ENCODE peak calls at places on chromosomes 1 and 21, in six cellular contexts. G is OCI-LY7, K is body of pancreas, N is IMR-90, Z is fibroblast of the aortic adventitia, T is breast epithelium. V is an unnamed sample.

GRCh38 chr1:25017436-25018109 is 87.5 kb upstream of the RUNX3 start:
- DNase-seq in G (no peak), T (no peak), K (no peak), N (peak), Z (no peak), V (no peak)

GRCh38 chr1:234925440-234926251 is 203.0 kb downstream of the TOMM20 start:
- DNase-seq in N (peak), G (peak), K (no peak), Z (peak), T (peak), V (peak)

GRCh38 chr1:168265596-168265995 is 15.1 kb upstream of the TBX19 start:
- DNase-seq in K (no peak), T (no peak), Z (no peak), N (no peak), G (no peak), V (no peak)

GRCh38 chr1:86258106-86258505 is 101.5 kb upstream of the COL24A1 start:
- DNase-seq in N (peak), Z (peak), T (no peak), K (no peak), G (no peak), V (no peak)

GRCh38 chr1:93219443-93219842 is 38.9 kb downstream of the CCDC18 start:
- DNase-seq in N (no peak), Z (no peak), T (no peak), G (peak), K (no peak), V (no peak)

GRCh38 chr1:107664882-107665871 is 299.8 kb downstream of the VAV3 start:
- DNase-seq in Z (no peak), T (no peak), K (no peak), N (no peak), G (no peak), V (peak)

GRCh38 chr21:25637846-25638245 is 1.2 kb upstream of the JAM2 start:
- DNase-seq in T (no peak), Z (no peak), K (no peak), N (no peak), G (no peak), V (no peak)

GRCh38 chr1:172252296-172252695 is 168.2 kb upstream of the C1orf105 start:
- DNase-seq in K (no peak), G (no peak), T (no peak), N (no peak), Z (peak), V (no peak)

GRCh38 chr1:8687053-8687452 is 130.4 kb downstream of the RERE start:
- DNase-seq in G (no peak), K (peak), Z (no peak), N (peak), T (no peak), V (no peak)

GRCh38 chr1:102434421-102434820 is 437.7 kb upstream of the OLFM3 start:
- DNase-seq in T (no peak), K (no peak), G (peak), Z (no peak), N (no peak), V (no peak)

GRCh38 chr21:42187976-42188653 is 30.8 kb upstream of the ABCG1 start:
- DNase-seq in Z (peak), K (peak), G (peak), T (peak), N (no peak), V (no peak)

DNA sequence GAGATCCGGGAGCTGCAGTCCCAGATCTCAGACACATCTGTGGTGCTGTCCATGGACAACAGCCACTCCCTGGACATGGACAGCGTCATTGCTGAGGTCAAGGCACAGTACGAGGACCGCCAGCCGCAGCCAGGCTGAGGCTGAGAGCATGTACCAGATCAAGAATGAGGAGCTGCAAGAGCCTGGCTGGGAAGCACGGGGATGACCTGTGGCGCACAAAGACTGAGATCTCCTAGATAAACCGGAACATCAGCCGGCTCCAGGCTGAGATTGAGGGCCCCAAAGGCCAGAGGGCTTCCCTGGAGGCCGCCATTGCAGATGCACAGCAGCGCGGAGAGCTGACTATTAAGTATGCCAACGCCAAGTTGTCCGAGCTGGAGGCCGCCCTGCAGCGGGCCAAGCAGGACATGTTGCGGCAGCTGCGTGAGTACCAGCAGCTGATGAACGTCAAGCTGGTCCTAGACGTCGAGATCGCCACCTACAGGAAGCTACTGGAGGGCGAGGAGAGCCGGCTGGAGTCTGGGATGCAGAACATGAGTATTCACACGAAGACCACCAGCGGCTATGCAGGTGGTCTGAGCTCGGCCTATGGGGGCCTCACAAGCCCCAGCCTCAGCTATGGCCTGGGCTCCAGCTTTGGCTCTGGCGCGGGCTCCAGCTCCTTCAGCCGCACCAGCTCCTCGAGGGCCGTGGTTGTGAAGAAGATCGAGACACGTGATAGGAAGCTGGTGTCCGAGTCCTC is 25.5 kb downstream of the ETV3L start:
- DNase-seq in T (peak), K (peak), Z (peak), G (peak), N (peak), V (peak)
- H3K4me3 ChIP-seq in T (peak), K (no peak), Z (no peak), G (no peak), N (no peak), V (no peak)

GRCh38 chr1:36320767-36321118 is 2.7 kb downstream of the EVA1B start:
- DNase-seq in T (no peak), Z (no peak), G (no peak), K (no peak), N (no peak), V (no peak)
- H3K4me3 ChIP-seq in T (peak), Z (peak), G (no peak), K (no peak), N (no peak), V (no peak)

GRCh38 chr21:37076087-37076486 is 3.0 kb downstream of the TTC3 start:
- DNase-seq in Z (no peak), G (no peak), N (no peak), T (no peak), K (no peak), V (no peak)

GRCh38 chr21:37073417-37074194 is 552 bp downstream of the TTC3 start:
- DNase-seq in T (peak), K (peak), Z (peak), G (peak), N (peak), V (peak)

GRCh38 chr21:37074546-37074945 is 1.5 kb downstream of the TTC3 start:
- DNase-seq in G (no peak), N (no peak), K (no peak), T (no peak), Z (no peak), V (no peak)

GRCh38 chr21:37074195-37074510 is 1.1 kb downstream of the TTC3 start:
- DNase-seq in T (no peak), N (no peak), K (peak), Z (no peak), G (no peak), V (no peak)

DNA sequence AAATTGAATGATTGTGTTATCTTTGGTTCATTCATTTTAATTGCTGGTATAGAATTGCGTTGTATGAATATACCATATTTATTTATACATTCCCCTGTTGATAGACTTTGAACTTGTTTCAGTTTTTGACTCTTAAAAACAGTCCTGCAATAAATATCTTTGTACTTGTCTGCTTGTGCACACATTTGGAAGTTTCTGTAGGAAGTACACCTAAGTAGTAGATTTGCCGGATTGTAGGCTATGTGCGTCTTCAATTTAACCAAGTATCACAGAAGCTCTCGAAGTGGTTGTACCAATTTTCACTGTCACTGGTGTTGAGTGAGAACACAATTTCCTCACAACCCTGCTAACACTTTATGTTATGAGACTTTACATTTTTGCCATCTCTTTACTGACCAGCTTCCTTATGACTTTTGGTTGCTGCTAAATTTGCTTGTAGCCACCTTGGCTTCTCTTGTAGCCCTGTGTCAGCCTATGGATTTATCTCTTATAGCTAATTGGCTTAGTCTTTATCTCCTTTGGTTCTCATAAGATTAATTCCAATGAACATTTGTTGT is 2.2 kb downstream of the TTC3 start:
- DNase-seq in G (no peak), K (no peak), T (no peak), Z (no peak), N (no peak), V (no peak)
- H3K4me3 ChIP-seq in G (no peak), K (no peak), T (no peak), Z (peak), N (no peak), V (no peak)

DNA sequence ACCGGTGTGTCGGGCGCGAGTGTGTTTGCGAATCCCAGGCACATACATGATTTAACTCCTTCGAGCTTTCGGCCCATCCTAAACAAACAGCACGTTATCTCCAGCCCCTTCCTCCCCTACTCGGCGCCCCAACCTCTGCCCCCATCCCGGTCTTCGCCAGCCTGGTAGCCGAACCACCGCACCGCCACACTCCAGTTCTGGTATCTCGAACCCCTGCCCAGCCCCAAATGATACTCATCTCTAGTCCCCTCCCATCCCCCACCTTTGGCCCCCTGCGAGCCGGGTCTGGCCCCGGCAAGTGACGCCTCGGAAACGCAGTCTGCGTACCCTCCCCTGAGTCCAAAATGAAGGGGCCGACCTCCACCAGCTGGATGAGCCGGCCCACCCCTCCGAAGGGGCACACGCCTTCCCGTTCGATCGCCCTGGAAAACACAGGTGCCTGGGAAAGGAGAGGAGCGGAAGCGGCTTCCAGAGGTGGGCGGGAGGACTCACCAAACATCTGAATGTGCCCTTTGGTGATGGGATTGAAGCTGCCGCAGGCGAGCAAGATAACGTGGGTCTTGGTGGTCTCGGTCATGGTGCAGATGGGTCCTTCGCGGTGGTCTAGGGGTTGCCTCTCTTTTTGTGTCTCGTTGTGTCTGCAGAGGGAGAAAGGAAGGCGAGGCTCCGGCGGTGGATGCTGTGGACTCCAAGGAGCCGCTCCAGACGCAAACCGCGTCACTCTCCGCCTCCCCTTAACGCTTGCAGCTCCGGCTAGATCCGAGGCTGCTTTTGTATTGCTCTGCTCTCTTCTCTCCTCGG is at the start of gene NMNAT2:
- DNase-seq in N (peak), T (no peak), K (peak), Z (peak), G (no peak), V (peak)
- H3K4me3 ChIP-seq in N (peak), T (peak), K (no peak), Z (peak), G (no peak), V (peak)

GRCh38 chr1:156523801-156524480 is 23.4 kb upstream of the MEF2D start:
- DNase-seq in G (no peak), T (no peak), Z (no peak), N (no peak), K (no peak), V (no peak)
- H3K4me3 ChIP-seq in G (peak), T (no peak), Z (no peak), N (no peak), K (no peak), V (no peak)

GRCh38 chr1:150568567-150568966 is 10.8 kb downstream of the MCL1 start:
- DNase-seq in T (no peak), K (no peak), N (no peak), G (peak), Z (no peak), V (peak)

GRCh38 chr1:150567341-150567716 is 12.1 kb downstream of the MCL1 start:
- DNase-seq in T (peak), N (peak), G (peak), Z (peak), K (no peak), V (peak)

GRCh38 chr1:150567717-150568561 is 11.5 kb downstream of the MCL1 start:
- DNase-seq in Z (peak), K (peak), G (peak), T (peak), N (peak), V (peak)

GRCh38 chr1:150564051-150564991 is 15.1 kb downstream of the MCL1 start:
- DNase-seq in T (peak), G (no peak), Z (peak), K (peak), N (no peak), V (no peak)

GRCh38 chr1:150566589-150567340 is 12.6 kb downstream of the MCL1 start:
- DNase-seq in T (no peak), N (no peak), G (no peak), K (no peak), Z (no peak), V (no peak)
- H3K4me3 ChIP-seq in T (peak), N (no peak), G (peak), K (no peak), Z (peak), V (no peak)

GRCh38 chr1:174243451-174244000 is 84.2 kb downstream of the RABGAP1L start:
- DNase-seq in G (no peak), T (no peak), K (no peak), Z (no peak), N (peak), V (no peak)

GRCh38 chr1:174242856-174243255 is 83.5 kb downstream of the RABGAP1L start:
- DNase-seq in K (no peak), N (no peak), T (no peak), Z (no peak), G (no peak), V (no peak)

GRCh38 chr1:174244017-174244416 is 84.7 kb downstream of the RABGAP1L start:
- DNase-seq in N (no peak), G (no peak), T (no peak), Z (no peak), K (no peak), V (no peak)

GRCh38 chr1:174239541-174239940 is 80.2 kb downstream of the RABGAP1L start:
- DNase-seq in K (no peak), T (no peak), N (no peak), Z (no peak), G (no peak), V (no peak)
- H3K4me3 ChIP-seq in K (no peak), T (no peak), N (no peak), Z (no peak), G (no peak), V (no peak)

GRCh38 chr1:14598007-14598497 is 433 bp upstream of the KAZN start:
- DNase-seq in Z (no peak), N (no peak), T (no peak), K (no peak), G (no peak), V (peak)
- H3K4me3 ChIP-seq in Z (peak), N (no peak), T (peak), K (no peak), G (peak), V (peak)

GRCh38 chr1:37609002-37609401 is 13.3 kb upstream of the GNL2 start:
- DNase-seq in K (no peak), Z (no peak), G (no peak), T (no peak), N (no peak), V (no peak)

GRCh38 chr1:37614105-37614504 is 18.4 kb upstream of the GNL2 start:
- DNase-seq in K (no peak), N (no peak), G (no peak), Z (no peak), T (no peak), V (no peak)

GRCh38 chr1:37606481-37607263 is 10.9 kb upstream of the GNL2 start:
- DNase-seq in T (no peak), G (no peak), Z (peak), K (no peak), N (peak), V (no peak)

GRCh38 chr1:37616330-37616729 is 18.4 kb downstream of the RSPO1 start:
- DNase-seq in K (no peak), Z (no peak), T (no peak), N (no peak), G (no peak), V (no peak)

GRCh38 chr1:37612186-37612585 is 16.4 kb upstream of the GNL2 start:
- DNase-seq in K (no peak), T (no peak), G (no peak), N (no peak), Z (no peak), V (no peak)
- H3K4me3 ChIP-seq in K (no peak), T (no peak), G (no peak), N (no peak), Z (no peak), V (no peak)

DNA sequence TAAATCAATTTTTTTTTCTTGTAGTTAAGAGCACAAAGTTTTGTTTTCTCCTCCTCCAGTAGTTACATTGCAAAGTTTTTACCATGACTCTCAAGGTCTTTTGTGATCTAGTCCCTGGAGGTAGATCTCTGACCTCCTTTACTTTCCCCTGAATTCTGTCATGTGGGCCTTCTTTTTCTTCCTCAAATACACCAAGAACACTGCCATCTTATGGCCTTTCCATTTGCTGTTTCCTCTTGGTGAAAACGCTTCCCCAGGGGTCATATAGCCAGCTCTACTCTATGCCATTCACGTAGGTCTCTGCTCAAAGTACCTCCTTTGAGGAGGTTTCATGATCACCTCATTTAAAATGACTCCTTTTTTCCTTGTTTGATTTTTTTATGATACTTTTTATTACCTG is 2.7 kb downstream of the DDX20 start:
- DNase-seq in N (no peak), K (no peak), G (peak), T (no peak), Z (no peak), V (no peak)
- H3K4me3 ChIP-seq in N (no peak), K (no peak), G (no peak), T (no peak), Z (no peak), V (no peak)